ENCODE peak calls at places on chromosomes 4 and X, in five cellular contexts. A is IMR-90, I is K562, N is GM12878, X is HepG2. E is an unnamed sample. For H3K4me1, the result is how much of the 10 kb centered on the place peaks cover.

GRCh38 chr4:89615056-89615455 is 221.9 kb downstream of the SNCA start:
- DNase-seq in A (no peak), I (no peak), N (no peak), X (no peak), E (no peak)

GRCh38 chr4:102469806-102470205 is 31.4 kb upstream of the NFKB1 start:
- DNase-seq in A (no peak), I (no peak), N (no peak), X (no peak), E (no peak)

GRCh38 chr4:14254806-14255445 is 627.4 kb upstream of the BOD1L1 start:
- DNase-seq in A (no peak), I (no peak), N (no peak), X (no peak), E (no peak)

GRCh38 chr4:76195326-76195725 is 18.3 kb downstream of the SCARB2 start:
- DNase-seq in A (no peak), I (no peak), N (no peak), X (no peak), E (no peak)

GRCh38 chr4:58749206-58749605 is 1639.0 kb upstream of the IGFBP7 start:
- DNase-seq in A (no peak), I (no peak), N (no peak), X (peak), E (no peak)

GRCh38 chr4:2714071-2714770 is 41.9 kb downstream of the TNIP2 start:
- DNase-seq in A (peak), I (no peak), N (no peak), X (no peak), E (peak)

GRCh38 chr4:6824071-6824470 is 41.5 kb downstream of the KIAA0232 start:
- DNase-seq in A (peak), I (no peak), N (no peak), X (no peak), E (no peak)

GRCh38 chrX:119887721-119888425 is 7.8 kb upstream of the AKAP14 start:
- DNase-seq in A (peak), I (peak), N (no peak), X (peak), E (peak)

GRCh38 chr4:78410225-78410624 is 141.3 kb upstream of the ANXA3 start:
- DNase-seq in A (no peak), I (no peak), N (no peak), X (no peak), E (no peak)

GRCh38 chr4:102640669-102641068 is 120.1 kb downstream of the MANBA start:
- DNase-seq in A (peak), I (no peak), N (no peak), X (no peak), E (no peak)

GRCh38 chr4:108001540-108001939 is 11.9 kb downstream of the HADH start:
- DNase-seq in A (peak), I (no peak), N (no peak), X (no peak), E (no peak)

GRCh38 chr4:37951465-37952352 is 8.5 kb upstream of the PTTG2 start:
- DNase-seq in A (no peak), I (no peak), N (no peak), X (peak), E (no peak)

GRCh38 chrX:115560978-115561604 is at the start of gene PLS3:
- DNase-seq in A (peak), I (no peak), N (no peak), X (peak), E (peak)

GRCh38 chr4:11480683-11481082 is 52.0 kb upstream of the HS3ST1 start:
- DNase-seq in A (peak), I (no peak), N (no peak), X (no peak), E (no peak)

GRCh38 chr4:184824776-184825393 is 883 bp downstream of the ACSL1 start:
- DNase-seq in A (no peak), I (no peak), N (no peak), X (no peak), E (no peak)

GRCh38 chr4:145731026-145731425 is 51.1 kb downstream of the C4orf51 start:
- DNase-seq in A (peak), I (no peak), N (no peak), X (peak), E (no peak)

GRCh38 chr4:6772223-6772928 is 10.2 kb upstream of the KIAA0232 start:
- DNase-seq in A (no peak), I (no peak), N (no peak), X (no peak), E (no peak)

GRCh38 chr4:108651068-108651794 is 832 bp downstream of the OSTC start:
- DNase-seq in A (peak), I (peak), N (no peak), X (peak), E (peak)

GRCh38 chrX:45783002-45783401 is 582.3 kb upstream of the DIPK2B start:
- DNase-seq in A (no peak), I (no peak), N (no peak), X (no peak), E (no peak)

GRCh38 chr4:139746430-139746829 is 80.8 kb downstream of the MGST2 start:
- DNase-seq in A (no peak), I (no peak), N (no peak), X (no peak), E (no peak)

GRCh38 chrX:120671963-120672362 is 42.1 kb upstream of the C1GALT1C1 start:
- DNase-seq in A (no peak), I (no peak), N (no peak), X (no peak), E (no peak)

GRCh38 chr4:163565228-163566040 is 70.9 kb downstream of the TMA16 start:
- DNase-seq in A (no peak), I (no peak), N (no peak), X (no peak), E (no peak)
- H3K4me1 ChIP-seq in A (under half), I (under half), N (under half), X (under half), E (under half)

DNA sequence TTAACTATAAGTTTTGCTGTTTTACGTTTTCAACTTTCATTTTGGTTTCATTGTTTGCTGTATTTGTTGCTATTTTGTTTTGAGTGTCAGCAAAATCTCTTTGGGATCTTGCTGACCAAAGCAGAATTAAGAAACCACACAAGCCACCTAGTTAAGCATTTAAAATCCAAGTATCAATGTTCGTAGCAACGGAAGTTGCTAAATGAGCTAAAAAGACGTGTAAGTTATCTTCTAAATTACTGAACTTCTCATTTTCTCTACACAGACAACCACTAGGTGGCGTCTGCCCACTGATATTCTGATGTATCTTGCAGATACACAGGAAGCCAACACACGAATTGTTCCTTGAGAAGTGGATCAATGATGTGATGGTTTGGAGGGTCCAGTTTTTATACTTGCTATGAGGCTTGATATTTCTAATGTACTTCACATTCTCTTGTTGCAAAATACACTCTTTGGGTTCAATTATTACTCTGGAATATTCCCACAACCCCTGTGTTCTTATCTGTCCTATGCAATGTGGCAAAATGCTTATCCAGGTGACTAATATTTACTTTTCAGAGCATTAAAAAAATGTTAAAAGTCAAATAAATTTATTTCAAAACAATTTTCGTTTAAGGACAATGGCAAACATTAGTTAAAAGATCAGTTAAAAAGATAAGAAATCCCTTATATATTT is 250.5 kb downstream of the TECRL start:
- DNase-seq in A (peak), I (peak), N (peak), X (peak), E (peak)
- TF ChIP-seq MXI1 in A (no peak), I (no peak), N (no peak), X (no peak), E (no peak)

DNA sequence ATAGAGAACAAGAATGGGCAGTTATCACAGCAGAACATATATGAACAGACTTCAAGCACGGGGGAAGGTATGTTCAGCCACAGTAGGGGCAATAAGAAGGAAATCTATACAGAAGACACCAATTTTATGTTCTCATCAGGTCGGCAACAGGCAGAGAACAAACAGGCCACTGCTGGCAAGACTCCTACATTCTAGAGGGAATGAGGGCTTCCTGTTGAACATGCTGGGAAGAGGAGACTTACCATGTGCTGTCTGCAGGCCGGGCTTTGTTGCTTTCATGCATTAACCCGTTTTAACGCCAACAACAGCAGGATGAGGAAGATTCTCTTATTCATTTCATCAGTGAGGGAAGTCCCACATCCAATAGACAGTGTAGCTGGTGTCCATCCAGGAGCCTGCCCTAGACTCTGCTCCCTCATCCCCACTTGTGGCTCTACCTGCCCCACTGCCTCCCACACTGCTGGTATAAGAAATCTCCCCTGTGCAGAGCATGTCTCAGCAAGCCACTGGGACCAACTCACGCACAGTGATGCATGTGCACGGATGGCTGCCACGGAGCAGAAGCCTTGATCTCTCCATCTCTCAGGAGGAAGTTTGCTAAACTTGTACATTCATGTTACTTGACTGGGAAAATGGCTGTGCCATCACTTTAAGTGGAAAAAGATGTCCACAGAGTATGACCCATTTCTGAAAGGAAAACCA is 84.5 kb downstream of the ACOX3 start:
- DNase-seq in A (peak), I (no peak), N (no peak), X (no peak), E (no peak)
- H3K4me1 ChIP-seq in A (under half), I (under half), N (under half), X (under half), E (under half)

GRCh38 chr4:155995069-155995468 is 41.4 kb upstream of the CTSO start:
- DNase-seq in A (no peak), I (no peak), N (no peak), X (no peak), E (no peak)

DNA sequence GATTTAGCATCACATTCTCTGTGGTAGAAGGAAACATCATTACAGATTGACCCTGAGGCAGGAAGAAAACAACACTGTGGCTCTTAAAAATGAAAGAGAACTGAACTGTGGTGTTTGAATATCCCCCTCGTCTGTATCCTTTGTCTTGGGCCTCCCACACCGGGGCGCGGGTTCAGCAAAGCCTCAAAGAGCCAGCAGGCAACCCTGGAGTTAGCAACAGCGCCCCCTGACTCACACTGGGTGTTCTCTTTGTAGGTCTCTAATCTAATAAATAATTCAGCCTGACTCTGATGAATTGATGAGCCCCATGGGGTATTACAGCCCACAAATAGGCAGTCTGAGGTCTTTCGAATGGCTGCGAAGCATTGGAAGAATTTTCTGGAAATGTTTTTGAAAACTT is 46.1 kb upstream of the CTSO start:
- DNase-seq in A (no peak), I (no peak), N (no peak), X (no peak), E (no peak)
- TF ChIP-seq MXI1 in A (no peak), I (no peak), N (no peak), X (no peak), E (no peak)

GRCh38 chr4:86558799-86559198 is 35.3 kb upstream of the PTPN13 start:
- DNase-seq in A (peak), I (no peak), N (no peak), X (no peak), E (no peak)
- H3K4me1 ChIP-seq in A (under half), I (under half), N (under half), X (under half), E (under half)

GRCh38 chr4:87255755-87256154 is 35.3 kb upstream of the KLHL8 start:
- DNase-seq in A (no peak), I (no peak), N (no peak), X (no peak), E (no peak)

GRCh38 chr4:87249620-87250019 is 29.2 kb upstream of the KLHL8 start:
- DNase-seq in A (no peak), I (no peak), N (no peak), X (no peak), E (no peak)

GRCh38 chr4:87250294-87250693 is 29.9 kb upstream of the KLHL8 start:
- DNase-seq in A (no peak), I (no peak), N (no peak), X (no peak), E (no peak)

GRCh38 chr4:87251104-87251503 is 30.7 kb upstream of the KLHL8 start:
- DNase-seq in A (no peak), I (no peak), N (no peak), X (no peak), E (no peak)
- TF ChIP-seq MXI1 in A (no peak), I (no peak), N (no peak), X (no peak), E (no peak)

GRCh38 chr4:4673070-4673469 is 131.2 kb upstream of the STX18 start:
- DNase-seq in A (no peak), I (peak), N (no peak), X (no peak), E (peak)
- H3K4me1 ChIP-seq in A (under half), I (under half), N (under half), X (under half), E (under half)

GRCh38 chrX:48937065-48937907 is 18.5 kb upstream of the PIM2 start:
- DNase-seq in A (no peak), I (peak), N (peak), X (no peak), E (no peak)
- TF ChIP-seq MXI1 in A (no peak), I (no peak), N (peak), X (no peak), E (no peak)

E was measured in SK-N-SH.